ENCODE peak calls at places on chromosomes 11 and 22, in ten cellular contexts. A is adrenal gland; I is NCI-H460; G is C1 segment of cervical spinal cord; H is A172; N is stimulated activated CD8-positive, alpha-beta memory T cell treated with anti-CD3 and anti-CD28 coated beads, Interleukin-7, amount 100 ng/mL, for 1 hour; L is fibroblast of the aortic adventitia; D is progenitor cell of endocrine pancreas; T is pulmonary artery endothelial cell; P is GM13976. O is an unnamed sample.

GRCh38 chr11:68610452-68611116 is 73.8 kb upstream of the GAL start:
- DNase-seq in N (no peak), T (no peak), H (peak), A (no peak), P (no peak), G (no peak), D (no peak), L (peak), I (no peak), O (no peak)

GRCh38 chr11:17531818-17532131 is 12.4 kb downstream of the USH1C start:
- DNase-seq in H (peak), G (no peak), L (peak), P (no peak), D (no peak), T (no peak), I (no peak), A (no peak), N (no peak), O (no peak)

GRCh38 chr11:105208038-105208437 is 68.5 kb upstream of the CARD18 start:
- DNase-seq in H (no peak), I (no peak), A (no peak), L (no peak), D (no peak), N (no peak), G (no peak), P (no peak), T (no peak), O (no peak)

GRCh38 chr22:42114721-42115120 is 15.9 kb downstream of the CYP2D6 start:
- DNase-seq in A (peak), T (no peak), P (no peak), G (no peak), N (no peak), D (no peak), L (peak), H (no peak), I (peak), O (no peak)

GRCh38 chr11:2280208-2280607 is 9.8 kb upstream of the ASCL2 start:
- DNase-seq in I (no peak), A (no peak), L (no peak), H (no peak), G (no peak), N (no peak), T (no peak), D (no peak), P (no peak), O (no peak)

GRCh38 chr11:3971756-3972404 is 116.4 kb downstream of the STIM1 start:
- DNase-seq in I (no peak), L (peak), N (no peak), A (no peak), H (no peak), G (no peak), D (no peak), T (no peak), P (no peak), O (no peak)

GRCh38 chr22:37314315-37315046 is 32.2 kb downstream of the CYTH4 start:
- DNase-seq in T (no peak), G (no peak), L (no peak), A (no peak), I (no peak), D (no peak), H (no peak), N (no peak), P (peak), O (no peak)

GRCh38 chr11:77779935-77780334 is 40.6 kb downstream of the RSF1 start:
- DNase-seq in T (no peak), H (peak), N (no peak), A (no peak), I (peak), P (no peak), L (peak), G (no peak), D (no peak), O (no peak)

GRCh38 chr11:72038491-72038890 is 39.8 kb downstream of the IL18BP start:
- DNase-seq in T (no peak), L (peak), D (no peak), H (peak), N (no peak), A (peak), I (no peak), P (no peak), G (peak), O (peak)

GRCh38 chr11:12195773-12196172 is 85.4 kb downstream of the MICAL2 start:
- DNase-seq in A (no peak), G (no peak), H (no peak), D (no peak), I (no peak), T (no peak), L (no peak), P (peak), N (no peak), O (no peak)

GRCh38 chr22:33631777-33632176 is 288.5 kb downstream of the LARGE1 start:
- DNase-seq in L (no peak), I (no peak), D (no peak), A (no peak), P (no peak), N (no peak), G (no peak), H (no peak), T (no peak), O (no peak)

GRCh38 chr11:75773595-75774353 is 5.2 kb downstream of the DGAT2 start:
- DNase-seq in D (no peak), P (peak), I (no peak), G (no peak), L (no peak), T (no peak), N (no peak), A (no peak), H (no peak), O (no peak)

GRCh38 chr11:8256271-8257002 is 7.2 kb downstream of the LMO1 start:
- DNase-seq in P (no peak), H (no peak), G (no peak), T (no peak), L (no peak), N (no peak), D (no peak), I (no peak), A (no peak), O (no peak)

GRCh38 chr11:73271936-73272679 is at the start of gene P2RY6:
- DNase-seq in H (peak), A (peak), I (peak), T (no peak), D (no peak), N (no peak), G (no peak), L (peak), P (no peak), O (no peak)

GRCh38 chr22:24592144-24592845 is 578 bp downstream of the LRRC75B start:
- DNase-seq in L (peak), A (no peak), G (peak), H (no peak), N (no peak), I (no peak), T (no peak), P (peak), D (peak), O (no peak)

GRCh38 chr11:87122852-87123251 is 85.1 kb downstream of the TMEM135 start:
- DNase-seq in H (no peak), L (no peak), D (no peak), G (no peak), T (no peak), A (no peak), I (no peak), P (no peak), N (no peak), O (no peak)

GRCh38 chr22:40040927-40041326 is 46.2 kb downstream of the FAM83F start:
- DNase-seq in D (no peak), H (no peak), P (no peak), T (peak), I (no peak), G (peak), L (peak), A (peak), N (no peak), O (peak)

GRCh38 chr11:86606270-86606848 is 66.1 kb downstream of the ME3 start:
- DNase-seq in L (no peak), A (no peak), P (no peak), I (no peak), T (no peak), D (no peak), G (no peak), H (no peak), N (no peak), O (no peak)

GRCh38 chr11:60763692-60764369 is 7.2 kb downstream of the MS4A15 start:
- DNase-seq in P (no peak), L (no peak), G (no peak), I (peak), T (no peak), A (no peak), D (no peak), H (no peak), N (no peak), O (no peak)

GRCh38 chr11:8336356-8337114 is 72.9 kb upstream of the LMO1 start:
- DNase-seq in P (no peak), T (no peak), A (no peak), D (no peak), I (no peak), G (no peak), L (no peak), H (no peak), N (no peak), O (no peak)

GRCh38 chr11:78190871-78191538 is 2.3 kb downstream of the USP35 start:
- DNase-seq in L (no peak), H (no peak), I (no peak), G (no peak), D (no peak), A (no peak), T (no peak), P (no peak), N (no peak), O (no peak)

GRCh38 chr11:64989416-64989815 is 7.4 kb downstream of the BATF2 start:
- DNase-seq in H (no peak), G (no peak), P (no peak), N (no peak), T (no peak), D (no peak), L (no peak), A (no peak), I (no peak), O (no peak)

GRCh38 chr22:40244586-40244985 is 66.9 kb downstream of the TNRC6B start:
- DNase-seq in T (no peak), G (no peak), A (no peak), P (no peak), I (no peak), L (no peak), D (no peak), N (no peak), H (no peak), O (no peak)